ENCODE peak calls at places on chromosomes 7 and 10, in ten cellular contexts. G is HL-60; T is T-helper 17 cell; Z is activated naive CD4-positive, alpha-beta T cell treated with anti-CD3 and anti-CD28 coated beads, Interleukin-2, amount 50 U/mL, for 72 hours; X is fibroblast of mammary gland; P is mammary epithelial cell; M is heart right ventricle; R is neural crest cell; H is hepatocyte; N is nucleus accumbens. U is an unnamed sample.

GRCh38 chr7:126511046-126511445 is 741.7 kb downstream of the GRM8 start:
- DNase-seq in P (no peak), H (no peak), Z (no peak), M (no peak), X (no peak), N (no peak), G (no peak), R (no peak), T (no peak), U (no peak)

GRCh38 chr7:26918241-26918640 is 53.9 kb upstream of the SKAP2 start:
- DNase-seq in G (no peak), M (no peak), X (no peak), P (peak; percentile 58), T (no peak), H (no peak), N (no peak), Z (no peak), R (no peak), U (no peak)

GRCh38 chr7:125927556-125927955 is 997.9 kb upstream of the POT1 start:
- DNase-seq in T (no peak), H (no peak), R (no peak), Z (no peak), X (no peak), G (no peak), P (no peak), N (no peak), M (no peak), U (no peak)

GRCh38 chr7:34133356-34133982 is 228.1 kb downstream of the BMPER start:
- DNase-seq in Z (no peak), X (peak; percentile 91), N (no peak), R (no peak), H (peak; percentile 25), G (no peak), M (no peak), T (no peak), P (peak; percentile 91), U (peak; percentile 72)

GRCh38 chr10:72263613-72264241 is 10.0 kb upstream of the DDIT4 start:
- DNase-seq in T (peak; percentile 10), H (peak; percentile 81), X (no peak), Z (no peak), R (no peak), G (no peak), M (no peak), N (no peak), P (peak; percentile 96), U (peak; percentile 94)

GRCh38 chr7:157270060-157270444 is 66.8 kb upstream of the DNAJB6 start:
- DNase-seq in X (no peak), N (no peak), M (no peak), R (no peak), T (no peak), P (no peak), Z (no peak), G (no peak), H (no peak), U (no peak)

GRCh38 chr10:55466806-55467504 is 665.9 kb upstream of the PCDH15 start:
- DNase-seq in R (no peak), G (no peak), Z (no peak), X (no peak), M (peak; percentile 24), H (no peak), P (no peak), T (no peak), N (no peak), U (no peak)

GRCh38 chr10:129598413-129598812 is 131.4 kb downstream of the MGMT start:
- DNase-seq in Z (no peak), M (no peak), R (no peak), H (no peak), P (no peak), N (no peak), T (no peak), G (no peak), X (no peak), U (no peak)

GRCh38 chr7:95396136-95397032 is at the start of gene PON3:
- DNase-seq in X (no peak), R (no peak), M (peak; percentile 11), N (no peak), H (no peak), Z (peak; percentile 40), G (no peak), T (no peak), P (no peak), U (no peak)

GRCh38 chr10:14285941-14286555 is 44.7 kb downstream of the FRMD4A start:
- DNase-seq in H (no peak), P (no peak), X (no peak), N (no peak), R (no peak), Z (no peak), M (no peak), T (no peak), G (no peak), U (no peak)

GRCh38 chr10:32372000-32372875 is 25.3 kb upstream of the EPC1 start:
- DNase-seq in G (no peak), Z (no peak), M (no peak), H (no peak), P (no peak), T (no peak), X (peak; percentile 40), N (no peak), R (no peak), U (no peak)

GRCh38 chr7:5646846-5647245 is 134.6 kb downstream of the RNF216 start:
- DNase-seq in P (peak; percentile 98), Z (no peak), M (no peak), T (no peak), H (no peak), X (peak; percentile 87), N (no peak), G (no peak), R (no peak), U (peak; percentile 95)

GRCh38 chr7:30922596-30922995 is 10.9 kb downstream of the AQP1 start:
- DNase-seq in G (no peak), H (no peak), M (peak; percentile 3), R (no peak), P (no peak), Z (no peak), T (no peak), N (no peak), X (no peak), U (no peak)

GRCh38 chr7:105935250-105935649 is 27.8 kb upstream of the CDHR3 start:
- DNase-seq in Z (no peak), T (no peak), G (no peak), N (no peak), M (no peak), R (no peak), H (no peak), X (no peak), P (no peak), U (no peak)

GRCh38 chr7:17448479-17449423 is 150.3 kb downstream of the AHR start:
- DNase-seq in G (no peak), X (no peak), R (no peak), N (no peak), M (no peak), H (no peak), T (no peak), P (no peak), Z (no peak), U (no peak)